ENCODE peak calls at places on chromosomes 16 and 17, in eight cellular contexts. M, C, H, S, K, Q, G and D are unnamed samples.
A peak's percentile ranks its signal among the peaks of the same experiment; 100 is the strongest.

GRCh38 chr17:9434502-9435113 is 141.0 kb downstream of the STX8 start:
- DNase-seq in Q (no peak), G (no peak), H (no peak), M (no peak), C (no peak), K (no peak), S (no peak), D (no peak)

GRCh38 chr17:30720013-30720471 is 104.5 kb downstream of the CRLF3 start:
- DNase-seq in G (no peak), Q (peak; percentile 10), M (no peak), H (peak; percentile 10), S (no peak), C (peak; percentile 26), K (peak; percentile 38), D (no peak)

GRCh38 chr17:42275527-42276358 is 448 bp downstream of the STAT5B start:
- DNase-seq in C (no peak), K (no peak), S (no peak), G (no peak), H (peak; percentile 54), Q (no peak), M (peak; percentile 58), D (no peak)

GRCh38 chr16:1890701-1891035 is 18.7 kb upstream of the MEIOB start:
- DNase-seq in H (no peak), Q (no peak), K (no peak), S (no peak), C (no peak), G (no peak), M (no peak), D (no peak)

GRCh38 chr17:74843352-74843627 is 16.4 kb downstream of the GRIN2C start:
- DNase-seq in H (no peak), K (no peak), S (no peak), G (no peak), C (no peak), Q (no peak), M (peak; percentile 16), D (no peak)

GRCh38 chr16:82197540-82198240 is 27.7 kb upstream of the MPHOSPH6 start:
- DNase-seq in H (peak; percentile 48), S (no peak), K (no peak), M (no peak), Q (no peak), C (no peak), G (no peak), D (peak; percentile 89)

GRCh38 chr17:63826468-63827001 is 696 bp upstream of the PSMC5 start:
- DNase-seq in H (no peak), S (no peak), G (no peak), M (peak; percentile 56), Q (no peak), K (no peak), C (no peak), D (no peak)

GRCh38 chr16:71557954-71558582 is 18.8 kb downstream of the TAT start:
- DNase-seq in C (no peak), M (no peak), G (no peak), K (no peak), Q (no peak), S (no peak), H (no peak), D (no peak)

GRCh38 chr17:28188841-28189263 is 130.1 kb upstream of the TMEM97 start:
- DNase-seq in H (no peak), S (no peak), G (no peak), Q (no peak), M (no peak), K (no peak), C (no peak), D (peak; percentile 58)

GRCh38 chr17:77371117-77371887 is 230.5 kb downstream of the SEC14L1 start:
- DNase-seq in K (no peak), Q (peak; percentile 24), M (no peak), H (no peak), S (no peak), C (peak; percentile 47), G (no peak), D (no peak)

GRCh38 chr17:56629450-56630187 is 36.1 kb downstream of the NOG start:
- DNase-seq in Q (no peak), M (peak; percentile 83), S (no peak), H (no peak), G (peak; percentile 31), C (no peak), K (no peak), D (peak; percentile 15)

GRCh38 chr17:9175700-9176467 is 154.6 kb downstream of the NTN1 start:
- DNase-seq in C (no peak), K (no peak), H (no peak), G (no peak), M (no peak), Q (no peak), S (no peak), D (no peak)

GRCh38 chr17:77303620-77304019 is 162.9 kb downstream of the SEC14L1 start:
- DNase-seq in C (no peak), K (no peak), S (no peak), G (no peak), H (no peak), M (no peak), Q (no peak), D (no peak)

GRCh38 chr16:89176147-89176690 is 4.7 kb downstream of the CDH15 start:
- DNase-seq in S (no peak), G (no peak), C (no peak), K (no peak), H (no peak), M (no peak), Q (no peak), D (no peak)
- H3K27ac ChIP-seq in S (no peak overlapping the region), G (no peak overlapping the region), C (no peak overlapping the region), K (no peak overlapping the region), H (no peak overlapping the region), M (no peak overlapping the region), Q (no peak overlapping the region), D (no peak overlapping the region)

GRCh38 chr16:700684-701584 is 4.7 kb downstream of the FBXL16 start:
- DNase-seq in C (no peak), Q (no peak), H (no peak), S (no peak), M (peak; percentile 71), G (no peak), K (no peak), D (no peak)
- H3K27me3 ChIP-seq in C (peaks cover 82% of the 10 kb centered on the region), Q (peaks cover 42% of the 10 kb centered on the region), H (peaks cover 24% of the 10 kb centered on the region), S (peaks cover 84% of the 10 kb centered on the region), M (peaks cover 84% of the 10 kb centered on the region), G (no peaks in the 10 kb centered on the region), K (peaks cover 57% of the 10 kb centered on the region), D (peaks cover 63% of the 10 kb centered on the region)

GRCh38 chr17:35433075-35433894 is 985 bp upstream of the SLFN12 start:
- DNase-seq in Q (peak; percentile 59), G (peak; percentile 85), M (peak; percentile 96), S (peak; percentile 84), H (peak; percentile 78), C (peak; percentile 73), K (peak; percentile 79), D (peak; percentile 97)
- TF ChIP-seq CTCF in Q (no peak), G (no peak), M (peak; percentile 41), S (no peak), H (no peak), C (no peak), K (no peak), D (peak; percentile 33)

GRCh38 chr17:4999429-5000093 is 1.8 kb downstream of the KIF1C start:
- DNase-seq in M (no peak), C (no peak), H (no peak), S (no peak), G (no peak), K (no peak), Q (no peak), D (no peak)
- H3K27ac ChIP-seq in M (peak overlapping the region; percentile 32), C (peak overlapping the region; percentile 94), H (peak overlapping the region; percentile 94), S (peak overlapping the region; percentile 92), G (peak overlapping the region; percentile 93), K (peak overlapping the region; percentile 76), Q (no peak overlapping the region), D (no peak overlapping the region)

GRCh38 chr17:79374087-79374486 is 236.8 kb downstream of the RBFOX3 start:
- DNase-seq in H (no peak), K (no peak), S (no peak), C (no peak), Q (no peak), M (peak; percentile 26), G (no peak), D (no peak)

GRCh38 chr17:79371984-79372383 is 238.9 kb downstream of the RBFOX3 start:
- DNase-seq in S (no peak), K (no peak), G (no peak), Q (no peak), H (no peak), M (no peak), C (no peak), D (no peak)

GRCh38 chr17:79372470-79373238 is 238.2 kb downstream of the RBFOX3 start:
- DNase-seq in H (no peak), Q (no peak), C (no peak), M (no peak), G (no peak), K (peak; percentile 49), S (no peak), D (no peak)

GRCh38 chr17:79377230-79377790 is 233.5 kb downstream of the RBFOX3 start:
- DNase-seq in S (no peak), G (no peak), C (no peak), K (no peak), Q (no peak), M (peak; percentile 26), H (no peak), D (no peak)

GRCh38 chr17:79374807-79375206 is 236.0 kb downstream of the RBFOX3 start:
- DNase-seq in M (no peak), Q (no peak), H (no peak), C (no peak), K (no peak), G (no peak), S (no peak), D (no peak)
- H3K27me3 ChIP-seq in M (no peaks in the 10 kb centered on the region), Q (no peaks in the 10 kb centered on the region), H (no peaks in the 10 kb centered on the region), C (peaks cover 40% of the 10 kb centered on the region), K (no peaks in the 10 kb centered on the region), G (peaks cover 67% of the 10 kb centered on the region), S (peaks cover 52% of the 10 kb centered on the region), D (peaks cover 27% of the 10 kb centered on the region)